ENCODE peak calls at places on chromosomes 4 and X, in ten cellular contexts. One of them, this sample, is unnamed.

GRCh38 chrX:40097492-40098263 is at the start of gene BCOR:
- DNase-seq in keratinocyte: no peak
- DNase-seq in ovary: peak
- DNase-seq in fibroblast of the aortic adventitia: peak
- DNase-seq in A549: peak
- DNase-seq in OCI-LY7: peak
- DNase-seq in AG10803: peak
- DNase-seq in stomach: peak
- DNase-seq in heart right ventricle: peak
- DNase-seq in heart left ventricle: peak
- DNase-seq in this sample: peak

GRCh38 chr4:145937021-145937861 is 1.4 kb downstream of the ZNF827 start:
- DNase-seq in heart right ventricle: peak
- DNase-seq in AG10803: peak
- DNase-seq in ovary: peak
- DNase-seq in fibroblast of the aortic adventitia: peak
- DNase-seq in A549: peak
- DNase-seq in heart left ventricle: peak
- DNase-seq in OCI-LY7: peak
- DNase-seq in keratinocyte: no peak
- DNase-seq in stomach: peak
- DNase-seq in this sample: peak

GRCh38 chr4:185219551-185220344 is 10.3 kb downstream of the SNX25 start:
- DNase-seq in AG10803: peak
- DNase-seq in keratinocyte: no peak
- DNase-seq in OCI-LY7: peak
- DNase-seq in A549: no peak
- DNase-seq in ovary: peak
- DNase-seq in heart right ventricle: peak
- DNase-seq in stomach: no peak
- DNase-seq in fibroblast of the aortic adventitia: peak
- DNase-seq in heart left ventricle: peak
- DNase-seq in this sample: peak

GRCh38 chr4:3305610-3306371 is 13.0 kb downstream of the RGS12 start:
- DNase-seq in heart left ventricle: no peak
- DNase-seq in stomach: no peak
- DNase-seq in keratinocyte: no peak
- DNase-seq in fibroblast of the aortic adventitia: no peak
- DNase-seq in OCI-LY7: peak
- DNase-seq in AG10803: no peak
- DNase-seq in heart right ventricle: no peak
- DNase-seq in ovary: no peak
- DNase-seq in A549: no peak
- DNase-seq in this sample: peak

GRCh38 chrX:50579955-50580354 is 109.3 kb upstream of the DGKK start:
- DNase-seq in OCI-LY7: peak
- DNase-seq in AG10803: peak
- DNase-seq in ovary: no peak
- DNase-seq in heart left ventricle: peak
- DNase-seq in keratinocyte: peak
- DNase-seq in stomach: peak
- DNase-seq in A549: peak
- DNase-seq in heart right ventricle: peak
- DNase-seq in fibroblast of the aortic adventitia: peak
- DNase-seq in this sample: peak

GRCh38 chr4:68152411-68152810 is 22.7 kb upstream of the TMPRSS11F start:
- DNase-seq in heart left ventricle: no peak
- DNase-seq in stomach: no peak
- DNase-seq in heart right ventricle: no peak
- DNase-seq in OCI-LY7: no peak
- DNase-seq in fibroblast of the aortic adventitia: peak
- DNase-seq in A549: peak
- DNase-seq in keratinocyte: peak
- DNase-seq in ovary: no peak
- DNase-seq in AG10803: no peak
- DNase-seq in this sample: no peak

GRCh38 chrX:111568356-111568755 is 56.9 kb downstream of the SERTM2 start:
- DNase-seq in heart left ventricle: no peak
- DNase-seq in fibroblast of the aortic adventitia: peak
- DNase-seq in ovary: no peak
- DNase-seq in stomach: no peak
- DNase-seq in heart right ventricle: no peak
- DNase-seq in keratinocyte: no peak
- DNase-seq in A549: peak
- DNase-seq in AG10803: no peak
- DNase-seq in OCI-LY7: no peak
- DNase-seq in this sample: peak

GRCh38 chrX:154775611-154776349 is 13.1 kb downstream of the DKC1 start:
- DNase-seq in OCI-LY7: no peak
- DNase-seq in AG10803: no peak
- DNase-seq in heart left ventricle: peak
- DNase-seq in stomach: no peak
- DNase-seq in fibroblast of the aortic adventitia: no peak
- DNase-seq in heart right ventricle: peak
- DNase-seq in keratinocyte: no peak
- DNase-seq in ovary: no peak
- DNase-seq in A549: no peak
- DNase-seq in this sample: peak

GRCh38 chr4:131091896-131092295 is 1995.9 kb downstream of the C4orf33 start:
- DNase-seq in heart left ventricle: no peak
- DNase-seq in ovary: no peak
- DNase-seq in A549: peak
- DNase-seq in keratinocyte: no peak
- DNase-seq in OCI-LY7: peak
- DNase-seq in stomach: no peak
- DNase-seq in AG10803: no peak
- DNase-seq in fibroblast of the aortic adventitia: peak
- DNase-seq in heart right ventricle: no peak
- DNase-seq in this sample: peak

GRCh38 chrX:17930850-17931249 is 69.8 kb upstream of the RAI2 start:
- DNase-seq in fibroblast of the aortic adventitia: no peak
- DNase-seq in OCI-LY7: no peak
- DNase-seq in keratinocyte: no peak
- DNase-seq in AG10803: no peak
- DNase-seq in stomach: no peak
- DNase-seq in ovary: no peak
- DNase-seq in A549: peak
- DNase-seq in heart left ventricle: no peak
- DNase-seq in heart right ventricle: no peak
- DNase-seq in this sample: no peak

GRCh38 chr4:148914734-148915133 is 472.5 kb upstream of the NR3C2 start:
- DNase-seq in heart right ventricle: no peak
- DNase-seq in fibroblast of the aortic adventitia: no peak
- DNase-seq in ovary: no peak
- DNase-seq in keratinocyte: no peak
- DNase-seq in stomach: no peak
- DNase-seq in AG10803: no peak
- DNase-seq in OCI-LY7: no peak
- DNase-seq in A549: no peak
- DNase-seq in heart left ventricle: no peak
- DNase-seq in this sample: no peak

GRCh38 chr4:183996868-183997267 is 91.8 kb downstream of the STOX2 start:
- DNase-seq in heart left ventricle: no peak
- DNase-seq in stomach: no peak
- DNase-seq in OCI-LY7: no peak
- DNase-seq in ovary: no peak
- DNase-seq in heart right ventricle: no peak
- DNase-seq in keratinocyte: no peak
- DNase-seq in AG10803: peak
- DNase-seq in A549: no peak
- DNase-seq in fibroblast of the aortic adventitia: peak
- DNase-seq in this sample: no peak

DNA sequence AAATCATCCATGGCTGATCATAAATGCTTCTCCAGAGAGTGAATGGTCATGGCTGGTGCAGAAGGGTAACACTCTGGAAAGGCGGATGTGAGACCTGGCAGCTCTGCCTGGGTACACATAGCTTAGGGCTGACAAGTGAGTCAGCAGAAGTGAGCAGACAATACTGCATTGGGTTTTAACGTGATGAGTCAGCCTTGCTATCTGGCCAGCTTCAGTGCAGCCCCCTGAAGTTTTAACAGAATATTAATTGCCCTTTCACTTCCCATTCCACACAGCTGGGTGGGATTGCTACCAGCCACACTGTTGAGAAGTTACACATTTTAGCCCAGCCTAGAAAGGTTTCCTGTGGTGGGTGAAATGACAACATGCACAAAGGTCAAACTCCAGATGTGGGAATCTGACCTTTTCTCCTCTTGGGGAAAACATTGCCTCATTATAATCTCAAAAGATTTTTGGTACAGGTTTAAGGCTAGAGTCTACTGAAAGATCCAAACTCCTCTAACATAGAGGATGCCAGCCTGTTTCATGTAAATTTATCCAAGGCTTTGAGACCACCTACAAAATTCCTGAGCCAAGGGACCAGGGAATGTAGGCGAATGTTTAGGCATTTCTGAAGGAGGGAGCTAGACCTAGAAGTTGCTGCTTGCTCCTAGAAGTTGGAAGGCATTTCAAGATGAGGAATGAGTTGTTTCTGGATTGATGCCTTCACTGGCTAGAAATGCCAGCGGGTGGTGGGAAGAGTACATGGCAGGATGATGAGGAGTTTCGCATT is 230.3 kb upstream of the PGRMC2 start:
- DNase-seq in AG10803: peak
- DNase-seq in OCI-LY7: no peak
- DNase-seq in keratinocyte: no peak
- DNase-seq in stomach: peak
- DNase-seq in A549: peak
- DNase-seq in heart left ventricle: peak
- DNase-seq in ovary: peak
- DNase-seq in fibroblast of the aortic adventitia: peak
- DNase-seq in heart right ventricle: peak
- DNase-seq in this sample: peak
- H3K4me3 ChIP-seq in AG10803: no peak
- H3K4me3 ChIP-seq in OCI-LY7: no peak
- H3K4me3 ChIP-seq in keratinocyte: peak
- H3K4me3 ChIP-seq in stomach: no peak
- H3K4me3 ChIP-seq in A549: no peak
- H3K4me3 ChIP-seq in heart left ventricle: no peak
- H3K4me3 ChIP-seq in ovary: no peak
- H3K4me3 ChIP-seq in fibroblast of the aortic adventitia: no peak
- H3K4me3 ChIP-seq in heart right ventricle: no peak
- H3K4me3 ChIP-seq in this sample: no peak

DNA sequence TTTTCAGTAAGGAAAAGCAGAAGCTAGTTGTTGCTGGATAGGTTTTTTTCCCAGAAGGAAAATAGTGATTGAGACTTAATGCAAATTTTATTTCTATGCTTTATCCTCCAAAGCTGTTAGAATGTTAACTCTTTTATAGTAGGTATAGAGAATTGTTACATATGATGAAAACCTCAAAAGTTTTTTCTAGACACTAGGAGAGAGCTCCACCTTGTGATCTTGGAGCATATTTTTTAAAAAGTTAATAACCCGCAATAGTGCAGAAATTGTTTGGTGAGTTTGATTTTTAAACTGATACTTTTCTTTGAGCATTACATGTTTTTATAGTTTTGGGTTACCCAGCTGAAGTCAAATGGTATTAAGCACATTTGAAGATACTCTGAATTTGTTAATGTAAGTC is 56.5 kb downstream of the STAG2 start:
- DNase-seq in AG10803: no peak
- DNase-seq in stomach: no peak
- DNase-seq in fibroblast of the aortic adventitia: peak
- DNase-seq in heart left ventricle: no peak
- DNase-seq in OCI-LY7: peak
- DNase-seq in ovary: no peak
- DNase-seq in A549: no peak
- DNase-seq in keratinocyte: no peak
- DNase-seq in heart right ventricle: no peak
- DNase-seq in this sample: peak
- TF ChIP-seq CTCF in AG10803: no peak
- TF ChIP-seq CTCF in stomach: no peak
- TF ChIP-seq CTCF in fibroblast of the aortic adventitia: peak
- TF ChIP-seq CTCF in heart left ventricle: no peak
- TF ChIP-seq CTCF in OCI-LY7: peak
- TF ChIP-seq CTCF in ovary: no peak
- TF ChIP-seq CTCF in A549: peak
- TF ChIP-seq CTCF in keratinocyte: no peak
- TF ChIP-seq CTCF in heart right ventricle: peak
- TF ChIP-seq CTCF in this sample: no peak

GRCh38 chr4:163344147-163345050 is 707 bp downstream of the NPY5R start:
- DNase-seq in stomach: no peak
- DNase-seq in heart right ventricle: no peak
- DNase-seq in OCI-LY7: no peak
- DNase-seq in keratinocyte: no peak
- DNase-seq in AG10803: no peak
- DNase-seq in fibroblast of the aortic adventitia: no peak
- DNase-seq in A549: no peak
- DNase-seq in heart left ventricle: no peak
- DNase-seq in ovary: no peak
- DNase-seq in this sample: no peak

GRCh38 chr4:163343604-163344146 is at the start of gene NPY5R:
- DNase-seq in heart left ventricle: no peak
- DNase-seq in ovary: no peak
- DNase-seq in OCI-LY7: no peak
- DNase-seq in A549: no peak
- DNase-seq in fibroblast of the aortic adventitia: no peak
- DNase-seq in AG10803: no peak
- DNase-seq in stomach: no peak
- DNase-seq in keratinocyte: no peak
- DNase-seq in heart right ventricle: no peak
- DNase-seq in this sample: no peak
- H3K4me3 ChIP-seq in heart left ventricle: peak
- H3K4me3 ChIP-seq in ovary: peak
- H3K4me3 ChIP-seq in OCI-LY7: no peak
- H3K4me3 ChIP-seq in A549: peak
- H3K4me3 ChIP-seq in fibroblast of the aortic adventitia: no peak
- H3K4me3 ChIP-seq in AG10803: no peak
- H3K4me3 ChIP-seq in stomach: peak
- H3K4me3 ChIP-seq in keratinocyte: no peak
- H3K4me3 ChIP-seq in heart right ventricle: peak
- H3K4me3 ChIP-seq in this sample: no peak

GRCh38 chr4:178577933-178578332 is 1135.7 kb upstream of the AGA start:
- DNase-seq in ovary: no peak
- DNase-seq in A549: no peak
- DNase-seq in fibroblast of the aortic adventitia: no peak
- DNase-seq in OCI-LY7: peak
- DNase-seq in heart right ventricle: no peak
- DNase-seq in heart left ventricle: no peak
- DNase-seq in AG10803: no peak
- DNase-seq in stomach: no peak
- DNase-seq in keratinocyte: no peak
- DNase-seq in this sample: peak
- TF ChIP-seq CTCF in ovary: no peak
- TF ChIP-seq CTCF in A549: no peak
- TF ChIP-seq CTCF in fibroblast of the aortic adventitia: no peak
- TF ChIP-seq CTCF in OCI-LY7: peak
- TF ChIP-seq CTCF in heart right ventricle: no peak
- TF ChIP-seq CTCF in heart left ventricle: no peak
- TF ChIP-seq CTCF in AG10803: no peak
- TF ChIP-seq CTCF in stomach: no peak
- TF ChIP-seq CTCF in keratinocyte: no peak
- TF ChIP-seq CTCF in this sample: peak

DNA sequence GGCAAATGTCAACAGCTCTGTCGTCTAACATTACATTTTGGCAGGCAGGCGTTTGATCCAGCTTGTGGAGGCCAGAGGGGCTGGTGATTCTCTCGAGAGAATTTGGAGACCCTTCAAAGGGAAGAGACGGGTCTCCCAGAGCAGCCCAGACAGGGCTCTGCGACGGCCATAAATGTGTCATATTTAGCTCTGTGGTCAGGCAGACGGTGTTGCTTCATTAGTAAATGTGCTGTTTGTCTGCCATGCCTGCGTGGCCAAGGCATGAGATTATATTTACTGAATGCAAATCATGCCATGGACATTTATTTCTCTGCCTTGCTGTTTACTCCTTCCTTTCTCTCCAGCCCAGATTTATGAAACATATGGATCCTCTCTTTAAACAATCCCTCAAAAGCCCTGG is 68.8 kb downstream of the SORCS2 start:
- DNase-seq in AG10803: peak
- DNase-seq in heart left ventricle: no peak
- DNase-seq in fibroblast of the aortic adventitia: no peak
- DNase-seq in stomach: no peak
- DNase-seq in keratinocyte: no peak
- DNase-seq in A549: no peak
- DNase-seq in ovary: no peak
- DNase-seq in OCI-LY7: no peak
- DNase-seq in heart right ventricle: no peak
- DNase-seq in this sample: no peak
- H3K4me3 ChIP-seq in AG10803: no peak
- H3K4me3 ChIP-seq in heart left ventricle: no peak
- H3K4me3 ChIP-seq in fibroblast of the aortic adventitia: no peak
- H3K4me3 ChIP-seq in stomach: no peak
- H3K4me3 ChIP-seq in keratinocyte: no peak
- H3K4me3 ChIP-seq in A549: no peak
- H3K4me3 ChIP-seq in ovary: no peak
- H3K4me3 ChIP-seq in OCI-LY7: no peak
- H3K4me3 ChIP-seq in heart right ventricle: no peak
- H3K4me3 ChIP-seq in this sample: no peak

This sample was measured in NB4.